ENCODE peak calls at places on chromosome 13, in eight cellular contexts. One of them, this sample, is unnamed.
A peak's percentile ranks its signal among the peaks of the same experiment; 100 is the strongest.

GRCh38 chr13:41500501-41500900 is 43.2 kb downstream of the RGCC start:
- DNase-seq in aorta: no peak
- DNase-seq in breast epithelium: no peak
- DNase-seq in HAP-1: no peak
- DNase-seq in SK-N-MC: no peak
- DNase-seq in left ventricle myocardium inferior: peak; percentile 33
- DNase-seq in transverse colon: peak; percentile 42
- DNase-seq in naive thymus-derived CD4-positive, alpha-beta T cell: peak; percentile 35
- DNase-seq in this sample: no peak

GRCh38 chr13:20769091-20769490 is 4.7 kb downstream of the EEF1AKMT1 start:
- DNase-seq in HAP-1: no peak
- DNase-seq in aorta: no peak
- DNase-seq in SK-N-MC: no peak
- DNase-seq in left ventricle myocardium inferior: no peak
- DNase-seq in transverse colon: no peak
- DNase-seq in breast epithelium: no peak
- DNase-seq in naive thymus-derived CD4-positive, alpha-beta T cell: no peak
- DNase-seq in this sample: no peak

GRCh38 chr13:40993987-40994386 is 25.1 kb downstream of the ELF1 start:
- DNase-seq in naive thymus-derived CD4-positive, alpha-beta T cell: no peak
- DNase-seq in breast epithelium: peak; percentile 60
- DNase-seq in transverse colon: peak; percentile 31
- DNase-seq in SK-N-MC: no peak
- DNase-seq in left ventricle myocardium inferior: no peak
- DNase-seq in aorta: no peak
- DNase-seq in HAP-1: no peak
- DNase-seq in this sample: no peak

GRCh38 chr13:66362485-66362884 is 867.7 kb downstream of the PCDH9 start:
- DNase-seq in transverse colon: no peak
- DNase-seq in HAP-1: no peak
- DNase-seq in aorta: no peak
- DNase-seq in left ventricle myocardium inferior: no peak
- DNase-seq in naive thymus-derived CD4-positive, alpha-beta T cell: no peak
- DNase-seq in breast epithelium: no peak
- DNase-seq in SK-N-MC: no peak
- DNase-seq in this sample: no peak

GRCh38 chr13:44045179-44045562 is 165.5 kb downstream of the LACC1 start:
- DNase-seq in naive thymus-derived CD4-positive, alpha-beta T cell: no peak
- DNase-seq in HAP-1: no peak
- DNase-seq in breast epithelium: no peak
- DNase-seq in transverse colon: no peak
- DNase-seq in left ventricle myocardium inferior: no peak
- DNase-seq in SK-N-MC: no peak
- DNase-seq in aorta: no peak
- DNase-seq in this sample: no peak

GRCh38 chr13:27125357-27126282 is 46.0 kb downstream of the USP12 start:
- DNase-seq in naive thymus-derived CD4-positive, alpha-beta T cell: no peak
- DNase-seq in breast epithelium: no peak
- DNase-seq in SK-N-MC: no peak
- DNase-seq in transverse colon: no peak
- DNase-seq in left ventricle myocardium inferior: no peak
- DNase-seq in HAP-1: peak; percentile 4
- DNase-seq in aorta: no peak
- DNase-seq in this sample: no peak

GRCh38 chr13:100356889-100357288 is 231.7 kb downstream of the GGACT start:
- DNase-seq in HAP-1: no peak
- DNase-seq in left ventricle myocardium inferior: no peak
- DNase-seq in breast epithelium: no peak
- DNase-seq in naive thymus-derived CD4-positive, alpha-beta T cell: no peak
- DNase-seq in aorta: no peak
- DNase-seq in SK-N-MC: no peak
- DNase-seq in transverse colon: no peak
- DNase-seq in this sample: no peak

GRCh38 chr13:100694722-100695644 is 20.4 kb upstream of the TMTC4 start:
- DNase-seq in naive thymus-derived CD4-positive, alpha-beta T cell: no peak
- DNase-seq in left ventricle myocardium inferior: no peak
- DNase-seq in aorta: no peak
- DNase-seq in breast epithelium: no peak
- DNase-seq in transverse colon: peak; percentile 31
- DNase-seq in HAP-1: peak; percentile 45
- DNase-seq in SK-N-MC: no peak
- DNase-seq in this sample: no peak

DNA sequence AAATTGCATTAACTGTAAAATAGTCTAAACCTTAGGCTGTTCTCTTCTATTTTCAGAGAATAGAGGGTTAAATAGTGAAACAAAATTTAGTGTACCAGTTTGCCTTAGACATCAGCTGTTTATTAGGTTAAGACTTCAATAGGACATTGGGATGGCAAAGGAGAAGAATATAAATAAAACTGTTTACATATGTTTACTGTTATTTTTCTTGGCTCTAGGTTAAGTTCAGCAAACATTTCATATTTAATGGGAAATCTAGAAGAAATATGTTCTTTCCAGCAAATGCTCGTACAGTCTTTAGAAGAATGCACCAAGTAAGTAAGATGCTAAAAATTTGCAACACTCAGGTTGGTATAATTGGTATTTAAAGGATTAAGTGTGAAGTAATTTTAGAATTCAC is 76.5 kb upstream of the TEX29 start:
- DNase-seq in breast epithelium: no peak
- DNase-seq in naive thymus-derived CD4-positive, alpha-beta T cell: no peak
- DNase-seq in left ventricle myocardium inferior: no peak
- DNase-seq in aorta: no peak
- DNase-seq in SK-N-MC: no peak
- DNase-seq in transverse colon: no peak
- DNase-seq in HAP-1: no peak
- DNase-seq in this sample: no peak
- H3K36me3 ChIP-seq in breast epithelium: no peaks in the 10 kb centered on the region
- H3K36me3 ChIP-seq in naive thymus-derived CD4-positive, alpha-beta T cell: no peaks in the 10 kb centered on the region
- H3K36me3 ChIP-seq in left ventricle myocardium inferior: peaks cover 58% of the 10 kb centered on the region
- H3K36me3 ChIP-seq in aorta: peaks cover 4% of the 10 kb centered on the region
- H3K36me3 ChIP-seq in SK-N-MC: peaks cover 7% of the 10 kb centered on the region
- H3K36me3 ChIP-seq in transverse colon: no peaks in the 10 kb centered on the region
- H3K36me3 ChIP-seq in HAP-1: peaks cover 15% of the 10 kb centered on the region
- H3K36me3 ChIP-seq in this sample: peaks cover 29% of the 10 kb centered on the region

GRCh38 chr13:52345631-52346251 is 60.2 kb downstream of the THSD1 start:
- DNase-seq in aorta: no peak
- DNase-seq in breast epithelium: no peak
- DNase-seq in HAP-1: no peak
- DNase-seq in transverse colon: no peak
- DNase-seq in SK-N-MC: no peak
- DNase-seq in left ventricle myocardium inferior: no peak
- DNase-seq in naive thymus-derived CD4-positive, alpha-beta T cell: no peak
- DNase-seq in this sample: no peak
- H3K36me3 ChIP-seq in aorta: no peaks in the 10 kb centered on the region
- H3K36me3 ChIP-seq in breast epithelium: no peaks in the 10 kb centered on the region
- H3K36me3 ChIP-seq in HAP-1: no peaks in the 10 kb centered on the region
- H3K36me3 ChIP-seq in transverse colon: no peaks in the 10 kb centered on the region
- H3K36me3 ChIP-seq in SK-N-MC: no peaks in the 10 kb centered on the region
- H3K36me3 ChIP-seq in left ventricle myocardium inferior: no peaks in the 10 kb centered on the region
- H3K36me3 ChIP-seq in naive thymus-derived CD4-positive, alpha-beta T cell: no peaks in the 10 kb centered on the region
- H3K36me3 ChIP-seq in this sample: no peaks in the 10 kb centered on the region

DNA sequence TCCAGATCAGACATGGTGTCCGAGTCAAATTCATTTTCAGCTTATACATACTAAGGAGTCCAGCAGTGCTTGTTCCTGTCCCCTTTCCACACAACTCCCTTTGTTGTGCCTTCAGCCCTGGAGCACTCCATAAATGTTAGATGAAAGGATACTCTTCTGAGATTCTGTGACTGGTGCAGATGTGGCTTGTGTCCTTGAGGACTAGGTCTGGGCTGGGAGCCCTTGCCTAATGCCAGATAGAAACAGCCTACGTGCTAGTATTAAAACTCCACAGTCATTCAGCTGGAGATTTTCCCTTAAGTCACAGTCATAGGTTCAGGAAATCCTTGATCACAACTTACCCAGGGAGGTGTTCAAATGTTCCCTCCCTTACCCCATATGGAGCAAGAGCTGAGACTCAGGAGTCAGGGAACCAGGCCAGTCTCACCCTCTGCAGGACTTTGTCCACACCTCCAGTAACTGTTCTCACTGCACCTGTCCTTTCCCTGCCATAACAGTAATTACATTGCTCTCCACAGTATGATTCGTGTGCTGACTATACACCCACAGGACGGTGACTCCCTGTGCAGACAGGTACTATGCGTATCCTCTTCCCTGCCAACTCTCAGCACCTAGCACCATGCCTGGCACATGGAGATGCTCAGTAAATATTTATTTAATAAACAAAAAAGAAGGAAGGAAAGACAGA is 15.5 kb upstream of the SERPINE3 start:
- DNase-seq in HAP-1: no peak
- DNase-seq in left ventricle myocardium inferior: no peak
- DNase-seq in transverse colon: no peak
- DNase-seq in breast epithelium: no peak
- DNase-seq in SK-N-MC: no peak
- DNase-seq in naive thymus-derived CD4-positive, alpha-beta T cell: no peak
- DNase-seq in aorta: no peak
- DNase-seq in this sample: no peak
- H3K36me3 ChIP-seq in HAP-1: no peaks in the 10 kb centered on the region
- H3K36me3 ChIP-seq in left ventricle myocardium inferior: no peaks in the 10 kb centered on the region
- H3K36me3 ChIP-seq in transverse colon: no peaks in the 10 kb centered on the region
- H3K36me3 ChIP-seq in breast epithelium: no peaks in the 10 kb centered on the region
- H3K36me3 ChIP-seq in SK-N-MC: no peaks in the 10 kb centered on the region
- H3K36me3 ChIP-seq in naive thymus-derived CD4-positive, alpha-beta T cell: no peaks in the 10 kb centered on the region
- H3K36me3 ChIP-seq in aorta: no peaks in the 10 kb centered on the region
- H3K36me3 ChIP-seq in this sample: no peaks in the 10 kb centered on the region

GRCh38 chr13:77056382-77056781 is 29.4 kb upstream of the FBXL3 start:
- DNase-seq in HAP-1: no peak
- DNase-seq in breast epithelium: no peak
- DNase-seq in aorta: no peak
- DNase-seq in SK-N-MC: no peak
- DNase-seq in naive thymus-derived CD4-positive, alpha-beta T cell: no peak
- DNase-seq in transverse colon: no peak
- DNase-seq in left ventricle myocardium inferior: no peak
- DNase-seq in this sample: no peak
- H3K36me3 ChIP-seq in HAP-1: peaks cover 33% of the 10 kb centered on the region
- H3K36me3 ChIP-seq in breast epithelium: no peaks in the 10 kb centered on the region
- H3K36me3 ChIP-seq in aorta: peaks cover 6% of the 10 kb centered on the region
- H3K36me3 ChIP-seq in SK-N-MC: peaks cover 61% of the 10 kb centered on the region
- H3K36me3 ChIP-seq in naive thymus-derived CD4-positive, alpha-beta T cell: peaks cover 38% of the 10 kb centered on the region
- H3K36me3 ChIP-seq in transverse colon: no peaks in the 10 kb centered on the region
- H3K36me3 ChIP-seq in left ventricle myocardium inferior: peaks cover 83% of the 10 kb centered on the region
- H3K36me3 ChIP-seq in this sample: peaks cover 62% of the 10 kb centered on the region

DNA sequence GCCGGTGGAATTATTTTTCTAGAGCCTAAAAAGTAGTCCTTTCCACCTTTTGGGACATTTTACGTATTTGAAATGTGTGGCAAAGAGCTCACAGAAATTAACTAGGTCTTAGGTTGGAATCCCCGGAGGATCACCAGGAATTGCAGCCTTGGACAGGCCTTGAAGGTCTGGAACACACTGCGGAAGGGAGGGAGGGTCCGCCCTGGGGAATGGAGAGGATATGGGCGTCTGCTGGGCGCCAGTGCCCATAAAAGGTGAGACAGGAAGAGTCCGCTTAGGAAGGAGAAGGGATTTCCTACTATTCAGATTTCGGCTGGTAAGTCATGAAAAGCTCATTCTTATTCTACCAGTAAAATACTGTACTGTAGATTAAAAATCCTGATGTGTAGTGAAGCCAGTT is 111.9 kb downstream of the COL4A2 start:
- DNase-seq in breast epithelium: no peak
- DNase-seq in aorta: no peak
- DNase-seq in SK-N-MC: no peak
- DNase-seq in HAP-1: no peak
- DNase-seq in left ventricle myocardium inferior: peak; percentile 59
- DNase-seq in naive thymus-derived CD4-positive, alpha-beta T cell: no peak
- DNase-seq in transverse colon: no peak
- DNase-seq in this sample: peak; percentile 57
- H3K36me3 ChIP-seq in breast epithelium: no peaks in the 10 kb centered on the region
- H3K36me3 ChIP-seq in aorta: no peaks in the 10 kb centered on the region
- H3K36me3 ChIP-seq in SK-N-MC: no peaks in the 10 kb centered on the region
- H3K36me3 ChIP-seq in HAP-1: no peaks in the 10 kb centered on the region
- H3K36me3 ChIP-seq in left ventricle myocardium inferior: no peaks in the 10 kb centered on the region
- H3K36me3 ChIP-seq in naive thymus-derived CD4-positive, alpha-beta T cell: no peaks in the 10 kb centered on the region
- H3K36me3 ChIP-seq in transverse colon: no peaks in the 10 kb centered on the region
- H3K36me3 ChIP-seq in this sample: peaks cover 5% of the 10 kb centered on the region

GRCh38 chr13:113233101-113233500 is 23.7 kb downstream of the CUL4A start:
- DNase-seq in aorta: peak; percentile 60
- DNase-seq in SK-N-MC: no peak
- DNase-seq in transverse colon: no peak
- DNase-seq in left ventricle myocardium inferior: no peak
- DNase-seq in naive thymus-derived CD4-positive, alpha-beta T cell: no peak
- DNase-seq in breast epithelium: no peak
- DNase-seq in HAP-1: no peak
- DNase-seq in this sample: no peak

GRCh38 chr13:113226873-113227272 is 17.5 kb downstream of the CUL4A start:
- DNase-seq in aorta: no peak
- DNase-seq in HAP-1: no peak
- DNase-seq in breast epithelium: no peak
- DNase-seq in SK-N-MC: no peak
- DNase-seq in transverse colon: no peak
- DNase-seq in left ventricle myocardium inferior: no peak
- DNase-seq in naive thymus-derived CD4-positive, alpha-beta T cell: no peak
- DNase-seq in this sample: no peak

GRCh38 chr13:113231306-113232207 is 22.1 kb downstream of the CUL4A start:
- DNase-seq in aorta: peak; percentile 46
- DNase-seq in left ventricle myocardium inferior: no peak
- DNase-seq in transverse colon: no peak
- DNase-seq in naive thymus-derived CD4-positive, alpha-beta T cell: no peak
- DNase-seq in SK-N-MC: no peak
- DNase-seq in HAP-1: no peak
- DNase-seq in breast epithelium: no peak
- DNase-seq in this sample: no peak

GRCh38 chr13:113232208-113233003 is 23.0 kb downstream of the CUL4A start:
- DNase-seq in SK-N-MC: no peak
- DNase-seq in breast epithelium: no peak
- DNase-seq in aorta: peak; percentile 47
- DNase-seq in transverse colon: no peak
- DNase-seq in HAP-1: no peak
- DNase-seq in left ventricle myocardium inferior: no peak
- DNase-seq in naive thymus-derived CD4-positive, alpha-beta T cell: no peak
- DNase-seq in this sample: no peak

DNA sequence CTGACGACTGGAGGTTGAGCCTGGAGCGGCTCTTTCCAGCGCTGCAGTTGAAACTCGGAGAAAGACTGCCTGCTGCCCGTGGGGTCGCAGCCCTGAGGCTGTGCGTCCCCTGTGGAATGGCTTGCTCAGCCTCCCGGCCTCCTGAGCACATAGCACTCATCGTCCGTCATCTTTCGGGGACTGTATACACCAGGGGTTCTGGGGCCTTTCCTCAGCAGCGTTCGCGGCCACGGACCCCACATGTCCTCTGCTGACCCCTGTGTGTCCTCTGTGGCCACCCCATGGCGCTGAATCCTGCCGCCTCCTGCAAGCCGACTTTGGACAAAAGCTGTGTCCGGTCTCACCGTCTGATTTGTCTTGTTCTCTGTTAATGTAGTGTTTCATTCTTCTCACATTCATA is 20.4 kb downstream of the CUL4A start:
- DNase-seq in aorta: peak; percentile 66
- DNase-seq in SK-N-MC: no peak
- DNase-seq in HAP-1: no peak
- DNase-seq in naive thymus-derived CD4-positive, alpha-beta T cell: no peak
- DNase-seq in transverse colon: no peak
- DNase-seq in breast epithelium: no peak
- DNase-seq in left ventricle myocardium inferior: no peak
- DNase-seq in this sample: no peak
- H3K36me3 ChIP-seq in aorta: peaks cover 3% of the 10 kb centered on the region
- H3K36me3 ChIP-seq in SK-N-MC: peaks cover 38% of the 10 kb centered on the region
- H3K36me3 ChIP-seq in HAP-1: peaks cover 50% of the 10 kb centered on the region
- H3K36me3 ChIP-seq in naive thymus-derived CD4-positive, alpha-beta T cell: no peaks in the 10 kb centered on the region
- H3K36me3 ChIP-seq in transverse colon: no peaks in the 10 kb centered on the region
- H3K36me3 ChIP-seq in breast epithelium: peaks cover 6% of the 10 kb centered on the region
- H3K36me3 ChIP-seq in left ventricle myocardium inferior: peaks cover 86% of the 10 kb centered on the region
- H3K36me3 ChIP-seq in this sample: peaks cover 56% of the 10 kb centered on the region